ENCODE peak calls at places on chromosomes 5 and 9, in seven cellular contexts. One of them, this sample, is unnamed.

GRCh38 chr5:152058267-152058666 is 133.6 kb upstream of the GLRA1 start:
- DNase-seq in Panc1: no peak
- DNase-seq in endothelial cell of umbilical vein: no peak
- DNase-seq in stomach: no peak
- DNase-seq in GM12878: no peak
- DNase-seq in HepG2: no peak
- DNase-seq in K562: no peak
- DNase-seq in this sample: no peak

GRCh38 chr5:17229308-17229707 is 11.9 kb downstream of the BASP1 start:
- DNase-seq in Panc1: no peak
- DNase-seq in endothelial cell of umbilical vein: peak; percentile 21
- DNase-seq in stomach: no peak
- DNase-seq in GM12878: no peak
- DNase-seq in HepG2: no peak
- DNase-seq in K562: no peak
- DNase-seq in this sample: no peak

GRCh38 chr9:36091028-36091953 is 45.2 kb upstream of the GLIPR2 start:
- DNase-seq in Panc1: no peak
- DNase-seq in endothelial cell of umbilical vein: peak; percentile 83
- DNase-seq in stomach: peak; percentile 57
- DNase-seq in GM12878: no peak
- DNase-seq in HepG2: peak; percentile 63
- DNase-seq in K562: no peak
- DNase-seq in this sample: no peak

GRCh38 chr5:132915681-132916080 is 42.2 kb downstream of the LEAP2 start:
- DNase-seq in Panc1: no peak
- DNase-seq in endothelial cell of umbilical vein: peak; percentile 15
- DNase-seq in stomach: no peak
- DNase-seq in GM12878: no peak
- DNase-seq in HepG2: no peak
- DNase-seq in K562: no peak
- DNase-seq in this sample: no peak

GRCh38 chr9:124001445-124001799 is 10.1 kb upstream of the LHX2 start:
- DNase-seq in Panc1: no peak
- DNase-seq in endothelial cell of umbilical vein: no peak
- DNase-seq in stomach: no peak
- DNase-seq in GM12878: no peak
- DNase-seq in HepG2: no peak
- DNase-seq in K562: no peak
- DNase-seq in this sample: no peak

GRCh38 chr5:174601937-174602336 is 122.4 kb upstream of the MSX2 start:
- DNase-seq in Panc1: no peak
- DNase-seq in endothelial cell of umbilical vein: no peak
- DNase-seq in stomach: no peak
- DNase-seq in GM12878: no peak
- DNase-seq in HepG2: no peak
- DNase-seq in K562: no peak
- DNase-seq in this sample: no peak

GRCh38 chr5:114055318-114055788 is 306.5 kb upstream of the KCNN2 start:
- DNase-seq in Panc1: no peak
- DNase-seq in endothelial cell of umbilical vein: peak; percentile 24
- DNase-seq in stomach: peak; percentile 46
- DNase-seq in GM12878: no peak
- DNase-seq in HepG2: no peak
- DNase-seq in K562: no peak
- DNase-seq in this sample: no peak

GRCh38 chr5:65769539-65769938 is 47.5 kb downstream of the NLN start:
- DNase-seq in Panc1: no peak
- DNase-seq in endothelial cell of umbilical vein: peak; percentile 74
- DNase-seq in stomach: no peak
- DNase-seq in GM12878: no peak
- DNase-seq in HepG2: no peak
- DNase-seq in K562: no peak
- DNase-seq in this sample: no peak

GRCh38 chr5:107640568-107640967 is 30.2 kb downstream of the EFNA5 start:
- DNase-seq in Panc1: no peak
- DNase-seq in endothelial cell of umbilical vein: no peak
- DNase-seq in stomach: no peak
- DNase-seq in GM12878: no peak
- DNase-seq in HepG2: no peak
- DNase-seq in K562: no peak
- DNase-seq in this sample: no peak

GRCh38 chr5:132233811-132234683 is 6.4 kb upstream of the P4HA2 start:
- DNase-seq in Panc1: no peak
- DNase-seq in endothelial cell of umbilical vein: no peak
- DNase-seq in stomach: no peak
- DNase-seq in GM12878: no peak
- DNase-seq in HepG2: no peak
- DNase-seq in K562: no peak
- DNase-seq in this sample: no peak

GRCh38 chr9:108039491-108039890 is 549.9 kb upstream of the KLF4 start:
- DNase-seq in Panc1: no peak
- DNase-seq in endothelial cell of umbilical vein: no peak
- DNase-seq in stomach: no peak
- DNase-seq in GM12878: no peak
- DNase-seq in HepG2: no peak
- DNase-seq in K562: no peak
- DNase-seq in this sample: no peak

GRCh38 chr5:180352116-180352975 is 790 bp downstream of the GFPT2 start:
- DNase-seq in Panc1: no peak
- DNase-seq in endothelial cell of umbilical vein: no peak
- DNase-seq in stomach: no peak
- DNase-seq in GM12878: no peak
- DNase-seq in HepG2: no peak
- DNase-seq in K562: no peak
- DNase-seq in this sample: no peak

GRCh38 chr9:106920701-106921283 is 57.8 kb downstream of the ZNF462 start:
- DNase-seq in Panc1: no peak
- DNase-seq in endothelial cell of umbilical vein: peak; percentile 44
- DNase-seq in stomach: peak; percentile 44
- DNase-seq in GM12878: no peak
- DNase-seq in HepG2: peak; percentile 18
- DNase-seq in K562: no peak
- DNase-seq in this sample: no peak

GRCh38 chr5:61881821-61882220 is 424.2 kb upstream of the KIF2A start:
- DNase-seq in Panc1: no peak
- DNase-seq in endothelial cell of umbilical vein: no peak
- DNase-seq in stomach: no peak
- DNase-seq in GM12878: no peak
- DNase-seq in HepG2: no peak
- DNase-seq in K562: no peak
- DNase-seq in this sample: no peak

GRCh38 chr5:27266184-27266583 is 227.8 kb upstream of the CDH9 start:
- DNase-seq in Panc1: no peak
- DNase-seq in endothelial cell of umbilical vein: no peak
- DNase-seq in stomach: no peak
- DNase-seq in GM12878: no peak
- DNase-seq in HepG2: no peak
- DNase-seq in K562: no peak
- DNase-seq in this sample: no peak

GRCh38 chr9:118170032-118170955 is 466.1 kb downstream of the TLR4 start:
- DNase-seq in Panc1: peak; percentile 24
- DNase-seq in endothelial cell of umbilical vein: peak; percentile 42
- DNase-seq in stomach: no peak
- DNase-seq in GM12878: no peak
- DNase-seq in HepG2: peak; percentile 7
- DNase-seq in K562: no peak
- DNase-seq in this sample: no peak

GRCh38 chr5:52725781-52726180 is 61.9 kb upstream of the ITGA1 start:
- DNase-seq in Panc1: no peak
- DNase-seq in endothelial cell of umbilical vein: peak; percentile 91
- DNase-seq in stomach: no peak
- DNase-seq in GM12878: no peak
- DNase-seq in HepG2: no peak
- DNase-seq in K562: no peak
- DNase-seq in this sample: no peak

GRCh38 chr5:139637438-139638089 is 10.6 kb upstream of the CXXC5 start:
- DNase-seq in Panc1: no peak
- DNase-seq in endothelial cell of umbilical vein: peak; percentile 55
- DNase-seq in stomach: peak; percentile 83
- DNase-seq in GM12878: no peak
- DNase-seq in HepG2: peak; percentile 78
- DNase-seq in K562: peak; percentile 93
- DNase-seq in this sample: peak; percentile 85

GRCh38 chr9:93319992-93320490 is 131.4 kb upstream of the FAM120A start:
- DNase-seq in Panc1: no peak
- DNase-seq in endothelial cell of umbilical vein: no peak
- DNase-seq in stomach: no peak
- DNase-seq in GM12878: no peak
- DNase-seq in HepG2: no peak
- DNase-seq in K562: no peak
- DNase-seq in this sample: no peak

GRCh38 chr9:110714314-110714713 is 45.7 kb downstream of the MUSK start:
- DNase-seq in Panc1: no peak
- DNase-seq in endothelial cell of umbilical vein: no peak
- DNase-seq in stomach: peak; percentile 25
- DNase-seq in GM12878: no peak
- DNase-seq in HepG2: no peak
- DNase-seq in K562: no peak
- DNase-seq in this sample: no peak

GRCh38 chr5:66864240-66864884 is 268.2 kb downstream of the MAST4 start:
- DNase-seq in Panc1: no peak
- DNase-seq in endothelial cell of umbilical vein: peak; percentile 86
- DNase-seq in stomach: no peak
- DNase-seq in GM12878: no peak
- DNase-seq in HepG2: peak; percentile 15
- DNase-seq in K562: no peak
- DNase-seq in this sample: no peak

GRCh38 chr9:115086886-115087285 is 31.1 kb downstream of the TNC start:
- DNase-seq in Panc1: no peak
- DNase-seq in endothelial cell of umbilical vein: no peak
- DNase-seq in stomach: no peak
- DNase-seq in GM12878: no peak
- DNase-seq in HepG2: no peak
- DNase-seq in K562: no peak
- DNase-seq in this sample: no peak

GRCh38 chr9:115086461-115086860 is 31.5 kb downstream of the TNC start:
- DNase-seq in Panc1: no peak
- DNase-seq in endothelial cell of umbilical vein: no peak
- DNase-seq in stomach: no peak
- DNase-seq in GM12878: no peak
- DNase-seq in HepG2: no peak
- DNase-seq in K562: no peak
- DNase-seq in this sample: no peak

GRCh38 chr9:115090486-115090885 is 27.5 kb downstream of the TNC start:
- DNase-seq in Panc1: no peak
- DNase-seq in endothelial cell of umbilical vein: no peak
- DNase-seq in stomach: no peak
- DNase-seq in GM12878: no peak
- DNase-seq in HepG2: no peak
- DNase-seq in K562: no peak
- DNase-seq in this sample: no peak

GRCh38 chr9:115085773-115086377 is 32.1 kb downstream of the TNC start:
- DNase-seq in Panc1: no peak
- DNase-seq in endothelial cell of umbilical vein: no peak
- DNase-seq in stomach: no peak
- DNase-seq in GM12878: no peak
- DNase-seq in HepG2: no peak
- DNase-seq in K562: no peak
- DNase-seq in this sample: no peak

DNA sequence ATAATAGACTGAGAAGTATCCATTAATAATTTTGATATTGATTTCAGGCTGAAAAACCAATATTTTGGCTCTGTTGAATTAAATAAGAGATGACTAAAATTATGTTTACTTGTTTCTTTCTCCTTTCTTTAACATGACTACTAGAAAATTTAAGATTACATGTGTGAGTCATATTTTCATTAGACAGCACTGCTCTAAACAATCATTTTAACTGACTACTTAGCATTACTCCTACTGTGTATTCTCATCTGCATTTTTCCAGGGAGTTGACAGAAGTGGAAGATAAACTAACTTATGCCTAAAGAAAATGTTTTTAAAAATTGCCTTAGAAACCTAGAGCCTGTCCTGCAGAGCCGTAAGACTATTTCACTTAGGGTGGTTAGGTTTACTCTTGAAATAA is 29.1 kb downstream of the TNC start:
- DNase-seq in Panc1: no peak
- DNase-seq in endothelial cell of umbilical vein: no peak
- DNase-seq in stomach: no peak
- DNase-seq in GM12878: no peak
- DNase-seq in HepG2: no peak
- DNase-seq in K562: no peak
- DNase-seq in this sample: no peak
- TF ChIP-seq POLR2AphosphoS5 in Panc1: no peak
- TF ChIP-seq POLR2AphosphoS5 in endothelial cell of umbilical vein: no peak
- TF ChIP-seq POLR2AphosphoS5 in stomach: no peak
- TF ChIP-seq POLR2AphosphoS5 in GM12878: no peak
- TF ChIP-seq POLR2AphosphoS5 in HepG2: no peak
- TF ChIP-seq POLR2AphosphoS5 in K562: no peak
- TF ChIP-seq POLR2AphosphoS5 in this sample: no peak

DNA sequence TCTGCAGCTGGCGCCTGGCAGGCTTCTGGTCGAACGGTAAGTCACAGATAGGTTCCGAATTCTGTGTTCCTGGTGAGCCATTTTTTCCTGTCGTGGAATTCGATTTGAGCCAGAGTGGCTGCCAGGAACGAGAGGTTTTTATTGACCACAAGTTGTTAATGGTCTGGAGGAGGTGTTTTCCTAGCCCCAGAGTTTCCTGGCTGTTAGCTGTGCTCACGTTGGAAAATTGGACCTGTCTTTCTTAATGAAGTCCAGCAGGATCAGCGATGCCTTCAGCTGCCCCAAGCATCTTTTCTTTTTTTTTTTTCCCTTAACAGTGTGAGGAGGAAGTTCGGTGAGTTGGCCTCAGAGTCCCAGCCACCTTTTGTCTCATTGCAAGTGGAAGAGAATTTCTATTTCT is 62.9 kb downstream of the COL5A1 start:
- DNase-seq in Panc1: no peak
- DNase-seq in endothelial cell of umbilical vein: peak; percentile 6
- DNase-seq in stomach: no peak
- DNase-seq in GM12878: no peak
- DNase-seq in HepG2: no peak
- DNase-seq in K562: no peak
- DNase-seq in this sample: no peak
- TF ChIP-seq POLR2AphosphoS5 in Panc1: no peak
- TF ChIP-seq POLR2AphosphoS5 in endothelial cell of umbilical vein: no peak
- TF ChIP-seq POLR2AphosphoS5 in stomach: no peak
- TF ChIP-seq POLR2AphosphoS5 in GM12878: no peak
- TF ChIP-seq POLR2AphosphoS5 in HepG2: no peak
- TF ChIP-seq POLR2AphosphoS5 in K562: no peak
- TF ChIP-seq POLR2AphosphoS5 in this sample: no peak

GRCh38 chr9:127421057-127421456 is 3.1 kb upstream of the ZNF79 start:
- DNase-seq in Panc1: no peak
- DNase-seq in endothelial cell of umbilical vein: no peak
- DNase-seq in stomach: no peak
- DNase-seq in GM12878: no peak
- DNase-seq in HepG2: no peak
- DNase-seq in K562: no peak
- DNase-seq in this sample: no peak
- TF ChIP-seq POLR2AphosphoS5 in Panc1: no peak
- TF ChIP-seq POLR2AphosphoS5 in endothelial cell of umbilical vein: no peak
- TF ChIP-seq POLR2AphosphoS5 in stomach: no peak
- TF ChIP-seq POLR2AphosphoS5 in GM12878: no peak
- TF ChIP-seq POLR2AphosphoS5 in HepG2: no peak
- TF ChIP-seq POLR2AphosphoS5 in K562: no peak
- TF ChIP-seq POLR2AphosphoS5 in this sample: no peak

DNA sequence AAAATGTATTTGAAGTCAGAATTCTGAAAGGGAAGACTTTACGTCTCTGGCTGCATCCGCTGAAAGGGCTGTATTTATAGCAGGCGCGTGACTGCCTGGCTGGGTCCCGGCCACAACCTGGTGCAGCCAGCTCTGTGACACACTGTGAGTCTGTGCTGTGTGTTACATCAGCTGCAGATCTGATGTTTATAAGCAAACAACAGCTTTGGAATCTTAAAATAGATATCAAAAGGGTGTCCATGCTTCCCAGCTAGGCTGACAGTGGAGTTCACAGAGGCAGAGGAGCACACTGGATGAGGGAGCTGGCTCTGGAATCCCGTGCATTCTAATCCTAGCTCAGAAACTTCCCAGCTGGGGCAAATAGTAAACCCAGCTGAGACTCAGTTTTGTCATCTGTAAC is 433.4 kb upstream of the BRINP1 start:
- DNase-seq in Panc1: no peak
- DNase-seq in endothelial cell of umbilical vein: no peak
- DNase-seq in stomach: no peak
- DNase-seq in GM12878: no peak
- DNase-seq in HepG2: no peak
- DNase-seq in K562: no peak
- DNase-seq in this sample: no peak
- TF ChIP-seq POLR2AphosphoS5 in Panc1: no peak
- TF ChIP-seq POLR2AphosphoS5 in endothelial cell of umbilical vein: no peak
- TF ChIP-seq POLR2AphosphoS5 in stomach: peak; percentile 63
- TF ChIP-seq POLR2AphosphoS5 in GM12878: no peak
- TF ChIP-seq POLR2AphosphoS5 in HepG2: no peak
- TF ChIP-seq POLR2AphosphoS5 in K562: no peak
- TF ChIP-seq POLR2AphosphoS5 in this sample: no peak

This sample was measured in GM12892.